ENCODE peak calls at places on chromosomes 11 and 22, in four cellular contexts. E is K562, D is WTC11, G is GM12878. X is an unnamed sample.

GRCh38 chr11:70682760-70683159 is 284.4 kb downstream of the CTTN start:
- DNase-seq in E (no peak), D (no peak), G (no peak), X (no peak)

GRCh38 chr22:50576070-50576469 is 2.2 kb downstream of the CPT1B start:
- DNase-seq in E (peak; percentile 34), D (peak; percentile 41), G (no peak), X (peak; percentile 81)

GRCh38 chr11:47913569-47914244 is 65.6 kb upstream of the NUP160 start:
- DNase-seq in E (peak; percentile 31), D (no peak), G (no peak), X (no peak)

GRCh38 chr11:105719073-105719846 is 109.4 kb downstream of the GRIA4 start:
- DNase-seq in E (no peak), D (no peak), G (peak; percentile 35), X (peak; percentile 49)

GRCh38 chr11:910589-911030 is at the start of gene CHID1:
- DNase-seq in E (peak; percentile 97), D (peak; percentile 89), G (no peak), X (peak; percentile 79)

GRCh38 chr11:64597671-64598101 is 6.7 kb downstream of the SLC22A12 start:
- DNase-seq in E (no peak), D (no peak), G (no peak), X (no peak)

GRCh38 chr11:34502949-34503348 is 10.6 kb downstream of the ELF5 start:
- DNase-seq in E (no peak), D (no peak), G (no peak), X (no peak)

GRCh38 chr11:10856689-10857603 is 907 bp downstream of the ZBED5 start:
- DNase-seq in E (peak; percentile 22), D (peak; percentile 35), G (peak; percentile 15), X (peak; percentile 48)

GRCh38 chr11:2590951-2591754 is 108.6 kb downstream of the KCNQ1OT1 start:
- DNase-seq in E (no peak), D (peak; percentile 12), G (no peak), X (no peak)

GRCh38 chr11:119023741-119024140 is 5.2 kb downstream of the TRAPPC4 start:
- DNase-seq in E (peak; percentile 36), D (no peak), G (no peak), X (no peak)

GRCh38 chr11:17473071-17473744 is 3.4 kb downstream of the ABCC8 start:
- DNase-seq in E (peak; percentile 58), D (peak; percentile 76), G (no peak), X (peak; percentile 68)

GRCh38 chr11:121291319-121291718 is 1.3 kb upstream of the SC5D start:
- DNase-seq in E (no peak), D (no peak), G (no peak), X (no peak)

GRCh38 chr11:131916633-131917032 is 546.2 kb downstream of the NTM start:
- DNase-seq in E (no peak), D (no peak), G (no peak), X (no peak)

GRCh38 chr11:64000026-64000739 is 13.9 kb downstream of the OTUB1 start:
- DNase-seq in E (no peak), D (peak; percentile 76), G (no peak), X (no peak)

GRCh38 chr11:111905391-111905790 is 6.2 kb downstream of the CRYAB start:
- DNase-seq in E (no peak), D (no peak), G (no peak), X (no peak)

GRCh38 chr22:30295576-30295975 is 6.3 kb upstream of the CASTOR1 start:
- DNase-seq in E (no peak), D (no peak), G (no peak), X (no peak)

GRCh38 chr11:47176328-47177228 is at the start of gene ARFGAP2:
- DNase-seq in E (peak; percentile 98), D (peak; percentile 95), G (peak; percentile 73), X (peak; percentile 84)

GRCh38 chr11:69355346-69355940 is 61.5 kb downstream of the MYEOV start:
- DNase-seq in E (no peak), D (no peak), G (no peak), X (no peak)

GRCh38 chr11:64960719-64961118 is 11.2 kb downstream of the MAJIN start:
- DNase-seq in E (no peak), D (no peak), G (no peak), X (peak; percentile 9)

DNA sequence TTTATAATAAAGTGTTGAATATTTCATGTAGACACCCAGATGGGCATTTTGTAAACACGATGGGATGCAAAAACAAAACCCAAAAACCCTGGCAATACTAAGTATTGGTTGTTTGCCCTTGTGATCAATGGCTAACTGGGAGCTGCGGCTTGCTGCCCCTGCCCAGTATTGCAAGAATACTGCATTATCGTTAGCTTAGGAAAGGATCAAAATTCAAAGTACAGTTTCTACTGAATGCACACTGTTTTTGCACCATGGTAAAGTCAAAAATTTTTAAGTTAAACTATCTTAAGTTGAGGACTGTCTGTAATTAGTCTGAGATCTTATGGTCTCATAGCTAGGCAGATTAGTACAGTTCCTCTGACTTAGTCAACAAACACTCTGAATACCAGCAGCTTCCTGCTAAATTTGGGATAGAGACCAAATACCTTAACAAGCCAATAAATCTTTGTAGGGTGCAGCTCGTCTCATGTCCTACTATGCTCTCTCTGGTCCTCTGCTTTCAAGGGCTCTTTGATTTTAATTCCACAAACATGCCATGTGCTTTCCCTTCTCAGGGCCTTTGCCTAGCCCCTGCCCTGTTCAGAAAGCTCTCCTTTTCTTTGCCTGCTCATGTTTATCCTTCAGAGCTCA is 4.0 kb downstream of the CCDC90B start:
- DNase-seq in E (no peak), D (no peak), G (no peak), X (no peak)
- TF ChIP-seq CBFB in E (no peak), D (no peak), G (no peak), X (no peak)

GRCh38 chr11:13338437-13339069 is 61.0 kb downstream of the BMAL1 start:
- DNase-seq in E (peak; percentile 14), D (no peak), G (no peak), X (no peak)
- TF ChIP-seq CBFB in E (no peak), D (no peak), G (no peak), X (no peak)

GRCh38 chr11:7439921-7440320 is 45.4 kb upstream of the OLFML1 start:
- DNase-seq in E (no peak), D (no peak), G (no peak), X (no peak)
- TF ChIP-seq CBFB in E (no peak), D (no peak), G (no peak), X (no peak)

DNA sequence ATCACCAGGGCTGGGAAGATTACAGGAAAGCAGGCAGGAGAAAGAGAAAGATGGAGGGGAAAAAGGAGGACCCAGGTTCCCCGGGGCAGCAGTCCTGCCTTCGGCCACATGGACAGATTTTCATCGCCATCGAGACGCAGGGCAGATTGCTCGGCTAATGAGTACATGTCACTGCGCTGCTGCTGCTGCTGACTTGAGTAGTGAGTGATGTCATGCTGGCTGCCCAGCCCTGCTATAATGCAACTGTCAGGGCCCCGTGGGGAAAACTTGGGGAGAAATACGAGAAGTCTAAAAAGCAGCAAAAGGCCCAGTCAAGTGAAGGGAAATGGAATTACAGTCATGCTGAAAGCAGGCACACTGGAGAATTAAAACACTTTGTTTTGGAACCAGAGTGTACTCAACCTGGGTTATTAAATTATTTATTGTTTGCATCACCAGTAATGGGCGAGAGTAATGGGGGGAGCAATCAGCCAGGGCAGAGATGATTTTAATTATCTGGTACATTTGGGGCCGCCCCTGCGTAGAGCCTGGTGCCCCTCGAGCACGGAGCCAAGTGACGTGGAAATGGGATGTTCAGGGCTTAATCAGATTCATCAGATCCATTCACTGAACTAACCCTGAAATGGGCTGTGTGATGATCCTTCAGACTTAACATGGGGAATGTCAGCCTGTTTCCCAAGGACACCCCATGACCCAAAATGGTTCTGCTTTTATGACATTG is 241.5 kb upstream of the CADM1 start:
- DNase-seq in E (no peak), D (no peak), G (no peak), X (no peak)
- TF ChIP-seq CBFB in E (no peak), D (no peak), G (no peak), X (no peak)